ENCODE peak calls at places on chromosome 5, in five cellular contexts. N is breast epithelium, D is NCI-H226, Z is iris pigment epithelial cell, P is anterior cingulate cortex. R is an unnamed sample.

GRCh38 chr5:72407541-72407940 is 87.4 kb downstream of the PTCD2 start:
- DNase-seq in Z (no peak), N (no peak), P (no peak), D (no peak), R (peak)

GRCh38 chr5:75046366-75047142 is 5.8 kb downstream of the GCNT4 start:
- DNase-seq in D (no peak), Z (peak), P (no peak), N (no peak), R (no peak)

GRCh38 chr5:160479926-160480325 is 58.3 kb downstream of the PTTG1 start:
- DNase-seq in Z (peak), P (peak), D (no peak), N (no peak), R (peak)

GRCh38 chr5:12896086-12896485 is 991.8 kb upstream of the CTNND2 start:
- DNase-seq in P (no peak), D (no peak), N (no peak), Z (no peak), R (no peak)

GRCh38 chr5:171409164-171410136 is 10.0 kb upstream of the FGF18 start:
- DNase-seq in N (no peak), P (no peak), Z (no peak), D (no peak), R (no peak)

GRCh38 chr5:77847129-77847460 is 71.0 kb upstream of the TBCA start:
- DNase-seq in D (no peak), N (no peak), Z (no peak), P (no peak), R (no peak)

GRCh38 chr5:67648201-67648671 is 451.6 kb upstream of the CD180 start:
- DNase-seq in D (peak), Z (peak), N (peak), P (no peak), R (peak)

GRCh38 chr5:178940569-178941360 is at the start of gene ZNF454:
- DNase-seq in Z (peak), N (peak), P (peak), D (no peak), R (peak)

GRCh38 chr5:89156226-89156625 is 273.2 kb upstream of the MEF2C start:
- DNase-seq in N (no peak), P (no peak), Z (no peak), D (no peak), R (no peak)

GRCh38 chr5:138725153-138725884 is 27.9 kb upstream of the CTNNA1 start:
- DNase-seq in D (peak), P (peak), N (peak), Z (peak), R (peak)

GRCh38 chr5:133120156-133120750 is 68.4 kb downstream of the HSPA4 start:
- DNase-seq in N (no peak), P (no peak), D (no peak), Z (no peak), R (no peak)

GRCh38 chr5:766666-767431 is 17.7 kb downstream of the ZDHHC11B start:
- DNase-seq in Z (no peak), P (no peak), D (no peak), N (peak), R (no peak)

GRCh38 chr5:139215176-139215975 is 17.2 kb upstream of the SIL1 start:
- DNase-seq in N (no peak), P (peak), Z (peak), D (no peak), R (no peak)

GRCh38 chr5:125415126-125415525 is 668.7 kb upstream of the ZNF608 start:
- DNase-seq in P (no peak), N (no peak), Z (no peak), D (no peak), R (no peak)

GRCh38 chr5:55626805-55627204 is 85.3 kb downstream of the SLC38A9 start:
- DNase-seq in Z (no peak), P (no peak), D (no peak), N (no peak), R (no peak)

GRCh38 chr5:25091917-25092316 is 447.1 kb upstream of the CDH10 start:
- DNase-seq in P (no peak), N (no peak), Z (peak), D (no peak), R (peak)

GRCh38 chr5:170221319-170221718 is 11.5 kb upstream of the C5orf58 start:
- DNase-seq in D (no peak), N (peak), Z (peak), P (no peak), R (peak)

GRCh38 chr5:72556351-72557146 is 49.3 kb upstream of the ZNF366 start:
- DNase-seq in Z (peak), N (no peak), P (peak), D (no peak), R (peak)

GRCh38 chr5:124644138-124644537 is 102.3 kb downstream of the ZNF608 start:
- DNase-seq in N (no peak), P (no peak), D (no peak), Z (peak), R (peak)

GRCh38 chr5:95747041-95747679 is 16.0 kb downstream of the RHOBTB3 start:
- DNase-seq in P (no peak), Z (no peak), D (no peak), N (no peak), R (peak)

GRCh38 chr5:176541338-176542134 is 4.3 kb upstream of the RNF44 start:
- DNase-seq in P (no peak), Z (peak), N (peak), D (peak), R (peak)

GRCh38 chr5:73282383-73282782 is 109.4 kb downstream of the TMEM174 start:
- DNase-seq in P (no peak), Z (no peak), D (no peak), N (no peak), R (no peak)

GRCh38 chr5:160030631-160031377 is 21.9 kb downstream of the TTC1 start:
- DNase-seq in Z (peak), P (no peak), D (no peak), N (no peak), R (peak)

GRCh38 chr5:149205625-149206523 is 64.6 kb downstream of the ABLIM3 start:
- DNase-seq in Z (peak), D (peak), P (no peak), N (no peak), R (peak)

GRCh38 chr5:181050016-181050415 is 9.9 kb downstream of the BTNL9 start:
- DNase-seq in D (no peak), N (no peak), Z (no peak), P (no peak), R (no peak)

GRCh38 chr5:75050415-75050814 is 1.9 kb downstream of the GCNT4 start:
- DNase-seq in P (no peak), N (no peak), D (no peak), Z (peak), R (no peak)

GRCh38 chr5:1386274-1386717 is 41.4 kb upstream of the CLPTM1L start:
- DNase-seq in Z (peak), D (no peak), N (peak), P (no peak), R (peak)

GRCh38 chr5:16160706-16161105 is 18.9 kb downstream of the MARCHF11 start:
- DNase-seq in D (peak), N (no peak), Z (peak), P (no peak), R (peak)

GRCh38 chr5:862367-863243 is 11.8 kb upstream of the ZDHHC11 start:
- DNase-seq in P (no peak), Z (peak), D (no peak), N (no peak), R (peak)

GRCh38 chr5:74310967-74311930 is 329.3 kb downstream of the ENC1 start:
- DNase-seq in N (no peak), P (no peak), D (no peak), Z (no peak), R (peak)

GRCh38 chr5:149345892-149346222 is 558 bp downstream of the GRPEL2 start:
- DNase-seq in Z (peak), N (no peak), P (no peak), D (no peak), R (peak)

GRCh38 chr5:145925803-145926202 is 10.6 kb upstream of the SH3RF2 start:
- DNase-seq in P (no peak), D (peak), N (no peak), Z (peak), R (peak)

GRCh38 chr5:103117471-103117991 is 2.4 kb downstream of the GIN1 start:
- DNase-seq in P (no peak), N (no peak), Z (no peak), D (no peak), R (peak)

GRCh38 chr5:137034764-137035479 is 464.2 kb downstream of the SPOCK1 start:
- DNase-seq in N (no peak), Z (no peak), D (no peak), P (no peak), R (no peak)

GRCh38 chr5:127206320-127207113 is 84.1 kb upstream of the MEGF10 start:
- DNase-seq in D (peak), N (no peak), Z (peak), P (no peak), R (peak)

GRCh38 chr5:68883441-68883840 is 210.4 kb upstream of the SLC30A5 start:
- DNase-seq in P (no peak), Z (no peak), D (no peak), N (no peak), R (no peak)

GRCh38 chr5:38515648-38516047 is 40.8 kb downstream of the LIFR start:
- DNase-seq in P (no peak), D (peak), Z (peak), N (no peak), R (peak)

GRCh38 chr5:73437126-73438047 is 11.2 kb downstream of the FOXD1 start:
- DNase-seq in D (peak), Z (peak), P (no peak), N (no peak), R (peak)

GRCh38 chr5:10157085-10157669 is 92.5 kb downstream of the ATPSCKMT start:
- DNase-seq in N (no peak), P (no peak), Z (no peak), D (no peak), R (no peak)